ENCODE peak calls at places on chromosomes 4 and X, in four cellular contexts. One of them, this sample, is unnamed.

GRCh38 chrX:39730671-39731389 is 366.9 kb downstream of the BCOR start:
- DNase-seq in naive thymus-derived CD4-positive, alpha-beta T cell: peak
- DNase-seq in prostate gland: peak
- DNase-seq in CD8-positive, alpha-beta T cell: peak
- DNase-seq in this sample: peak

GRCh38 chr4:110106946-110107325 is 91.5 kb downstream of the ELOVL6 start:
- DNase-seq in naive thymus-derived CD4-positive, alpha-beta T cell: no peak
- DNase-seq in prostate gland: no peak
- DNase-seq in CD8-positive, alpha-beta T cell: no peak
- DNase-seq in this sample: no peak

GRCh38 chr4:150482581-150482980 is 99.4 kb upstream of the MAB21L2 start:
- DNase-seq in naive thymus-derived CD4-positive, alpha-beta T cell: no peak
- DNase-seq in prostate gland: no peak
- DNase-seq in CD8-positive, alpha-beta T cell: no peak
- DNase-seq in this sample: no peak

GRCh38 chr4:159563257-159563656 is 460.4 kb downstream of the RAPGEF2 start:
- DNase-seq in naive thymus-derived CD4-positive, alpha-beta T cell: no peak
- DNase-seq in prostate gland: no peak
- DNase-seq in CD8-positive, alpha-beta T cell: no peak
- DNase-seq in this sample: no peak

GRCh38 chr4:172232966-172233365 is 419.8 kb downstream of the GALNTL6 start:
- DNase-seq in naive thymus-derived CD4-positive, alpha-beta T cell: no peak
- DNase-seq in prostate gland: no peak
- DNase-seq in CD8-positive, alpha-beta T cell: no peak
- DNase-seq in this sample: no peak

GRCh38 chrX:110853610-110854009 is 58.0 kb upstream of the CHRDL1 start:
- DNase-seq in naive thymus-derived CD4-positive, alpha-beta T cell: no peak
- DNase-seq in prostate gland: peak
- DNase-seq in CD8-positive, alpha-beta T cell: no peak
- DNase-seq in this sample: peak

GRCh38 chrX:12894074-12894691 is 12.2 kb upstream of the TLR8 start:
- DNase-seq in naive thymus-derived CD4-positive, alpha-beta T cell: peak
- DNase-seq in prostate gland: peak
- DNase-seq in CD8-positive, alpha-beta T cell: peak
- DNase-seq in this sample: no peak

GRCh38 chrX:20432048-20432447 is 165.3 kb upstream of the RPS6KA3 start:
- DNase-seq in naive thymus-derived CD4-positive, alpha-beta T cell: no peak
- DNase-seq in prostate gland: no peak
- DNase-seq in CD8-positive, alpha-beta T cell: no peak
- DNase-seq in this sample: no peak

GRCh38 chrX:56233682-56234081 is 1.5 kb downstream of the KLF8 start:
- DNase-seq in naive thymus-derived CD4-positive, alpha-beta T cell: no peak
- DNase-seq in prostate gland: peak
- DNase-seq in CD8-positive, alpha-beta T cell: no peak
- DNase-seq in this sample: no peak

This sample was measured in NCI-H524 treated with DMSO at 0.1 percent for 48 hours.